ENCODE peak calls at places on chromosomes 12 and 14, in five cellular contexts. L is cardiac muscle cell, G is PC-3, H is adrenal gland, I is Peyer's patch. W is an unnamed sample.

GRCh38 chr12:77998236-77998786 is 167.6 kb downstream of the NAV3 start:
- DNase-seq in H (no peak), L (no peak), G (no peak), I (no peak), W (no peak)

GRCh38 chr12:57243521-57244305 is 7.3 kb downstream of the STAC3 start:
- DNase-seq in G (peak), I (peak), H (peak), L (peak), W (peak)

GRCh38 chr14:75906680-75907280 is 75.0 kb downstream of the TGFB3 start:
- DNase-seq in G (peak), H (peak), L (peak), I (no peak), W (no peak)

GRCh38 chr12:6326316-6326959 is 15.4 kb downstream of the TNFRSF1A start:
- DNase-seq in L (peak), G (no peak), I (peak), H (peak), W (no peak)

GRCh38 chr12:68367903-68368302 is 35.7 kb upstream of the MDM1 start:
- DNase-seq in I (no peak), L (peak), G (no peak), H (no peak), W (no peak)

GRCh38 chr12:102009796-102010195 is 52.0 kb downstream of the WASHC3 start:
- DNase-seq in I (no peak), L (no peak), G (no peak), H (no peak), W (no peak)

GRCh38 chr12:90078344-90078743 is 369.7 kb upstream of the ATP2B1 start:
- DNase-seq in G (no peak), I (no peak), L (no peak), H (no peak), W (no peak)

GRCh38 chr12:83008703-83009102 is 322.0 kb downstream of the TMTC2 start:
- DNase-seq in L (no peak), G (no peak), H (no peak), I (no peak), W (no peak)

GRCh38 chr14:29671034-29671433 is 256.6 kb downstream of the PRKD1 start:
- DNase-seq in L (peak), G (no peak), I (no peak), H (no peak), W (no peak)

GRCh38 chr12:71755146-71755892 is 656 bp downstream of the RAB21 start:
- DNase-seq in H (peak), I (peak), L (peak), G (peak), W (no peak)

DNA sequence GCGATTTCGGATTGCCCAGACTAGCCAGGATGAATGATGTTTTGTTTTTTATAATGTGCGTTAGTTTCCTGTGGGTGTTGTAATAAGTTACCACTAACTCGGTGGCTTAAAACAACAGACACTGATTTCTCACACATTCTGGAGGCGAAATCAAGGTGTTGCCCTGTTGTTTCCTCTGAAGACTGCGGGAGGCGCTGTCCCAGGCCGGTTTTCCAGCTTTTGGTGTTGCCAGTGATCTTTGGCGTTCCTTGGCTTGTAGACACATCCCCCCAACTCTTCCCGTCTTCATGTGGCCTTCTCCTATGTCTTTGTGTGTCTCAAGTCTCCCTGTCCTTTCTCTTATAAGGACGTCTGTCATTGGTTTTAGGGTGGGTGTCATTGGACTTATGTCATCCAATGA is 267.7 kb downstream of the AACS start:
- DNase-seq in G (no peak), L (no peak), I (no peak), H (no peak), W (no peak)
- TF ChIP-seq CTCF in G (peak), L (peak), I (no peak), H (no peak), W (peak)

GRCh38 chr12:58537278-58537677 is 383.0 kb downstream of the LRIG3 start:
- DNase-seq in H (no peak), G (peak), L (peak), I (no peak), W (no peak)
- H3K27ac ChIP-seq in H (no peak), G (peak), L (no peak), I (no peak), W (no peak)

GRCh38 chr12:15996948-15997347 is 85.8 kb downstream of the DERA start:
- DNase-seq in I (no peak), L (no peak), G (no peak), H (no peak), W (no peak)

GRCh38 chr12:15997910-15998309 is 86.8 kb downstream of the DERA start:
- DNase-seq in L (no peak), H (no peak), G (no peak), I (no peak), W (no peak)

GRCh38 chr12:15995801-15996200 is 84.7 kb downstream of the DERA start:
- DNase-seq in I (no peak), H (no peak), G (no peak), L (no peak), W (no peak)

GRCh38 chr12:15996254-15996653 is 85.1 kb downstream of the DERA start:
- DNase-seq in L (peak), G (peak), H (no peak), I (no peak), W (no peak)
- TF ChIP-seq CTCF in L (no peak), G (no peak), H (no peak), I (no peak), W (no peak)

GRCh38 chr12:109589240-109589590 is 15.6 kb downstream of the MVK start:
- DNase-seq in L (no peak), G (no peak), I (no peak), H (no peak), W (no peak)
- H3K27ac ChIP-seq in L (no peak), G (no peak), I (no peak), H (no peak), W (no peak)

DNA sequence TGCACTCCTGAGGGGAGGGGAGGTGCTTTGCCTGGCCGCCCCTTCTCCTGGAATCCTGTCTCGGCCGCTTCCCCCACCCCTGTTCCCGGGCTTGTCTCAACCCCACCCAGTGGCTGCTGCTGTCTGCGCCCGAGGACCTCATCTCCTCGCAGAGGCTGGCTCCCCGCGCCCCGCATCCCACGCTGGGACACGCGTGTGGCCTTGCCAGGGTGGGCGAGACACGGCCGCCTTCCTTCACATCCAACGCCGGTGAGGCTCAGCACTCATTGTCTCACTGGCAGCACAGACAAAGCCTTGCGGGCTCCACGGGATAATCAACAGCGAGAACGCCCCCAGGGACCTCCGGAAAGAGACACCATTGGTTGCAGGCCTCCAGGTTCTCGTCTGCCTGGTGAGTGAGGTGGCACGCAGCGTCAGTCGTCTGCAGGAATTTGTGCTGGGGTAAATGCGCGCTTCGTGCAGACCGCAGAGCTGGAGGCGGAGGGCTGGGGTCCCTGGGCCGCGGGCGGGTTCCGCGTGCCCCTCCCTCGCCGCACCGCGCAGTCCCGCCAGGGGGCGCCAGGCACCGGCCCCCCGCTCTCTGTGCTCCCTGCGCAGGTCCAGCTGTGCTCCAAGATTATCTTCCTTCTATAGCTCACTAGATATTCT is 26.8 kb downstream of the CCDC177 start:
- DNase-seq in G (no peak), H (no peak), I (no peak), L (peak), W (no peak)
- TF ChIP-seq CTCF in G (peak), H (peak), I (no peak), L (peak), W (peak)

GRCh38 chr12:113133036-113133435 is 2.5 kb downstream of the RASAL1 start:
- DNase-seq in I (no peak), L (no peak), G (no peak), H (peak), W (no peak)

GRCh38 chr12:113136990-113137511 is 1.5 kb upstream of the RASAL1 start:
- DNase-seq in G (no peak), I (peak), H (no peak), L (no peak), W (no peak)

GRCh38 chr12:113135178-113136127 is at the start of gene RASAL1:
- DNase-seq in L (no peak), G (peak), H (peak), I (peak), W (no peak)

GRCh38 chr12:113136128-113136989 is 798 bp upstream of the RASAL1 start:
- DNase-seq in I (no peak), L (peak), H (peak), G (no peak), W (no peak)

GRCh38 chr12:113134521-113134951 is 1.0 kb downstream of the RASAL1 start:
- DNase-seq in H (no peak), G (no peak), I (no peak), L (no peak), W (no peak)
- H3K27ac ChIP-seq in H (no peak), G (no peak), I (no peak), L (no peak), W (no peak)

GRCh38 chr12:65607271-65607880 is 216.9 kb upstream of the HMGA2 start:
- DNase-seq in L (no peak), G (peak), I (no peak), H (no peak), W (no peak)
- TF ChIP-seq CTCF in L (no peak), G (no peak), I (no peak), H (no peak), W (no peak)

DNA sequence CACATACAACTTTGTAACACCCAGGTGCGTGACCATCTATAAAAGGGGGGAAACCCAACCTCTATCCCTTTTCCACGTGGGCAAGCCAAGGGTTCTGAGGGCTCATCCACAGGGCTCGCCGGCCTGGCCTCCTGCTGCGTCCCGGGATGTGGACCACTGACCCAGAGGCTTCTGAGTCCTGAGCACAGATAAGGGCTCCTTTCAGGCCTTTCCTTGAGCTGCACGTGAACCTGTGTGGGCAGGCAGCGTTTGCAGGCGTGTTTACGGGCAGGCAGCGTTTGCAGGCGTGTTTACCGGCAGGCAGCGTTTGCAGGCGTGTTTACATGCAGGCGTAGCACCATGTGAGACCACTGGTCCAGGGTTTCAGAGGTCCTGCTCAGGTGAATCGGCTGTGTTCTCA is 3.8 kb downstream of the TCL1A start:
- DNase-seq in L (no peak), G (no peak), I (no peak), H (no peak), W (no peak)
- H3K27ac ChIP-seq in L (no peak), G (no peak), I (peak), H (no peak), W (no peak)

GRCh38 chr12:113092478-113093408 is 36.2 kb downstream of the DTX1 start:
- DNase-seq in H (no peak), I (peak), L (peak), G (peak), W (no peak)
- TF ChIP-seq CTCF in H (no peak), I (no peak), L (peak), G (no peak), W (no peak)

GRCh38 chr12:105462841-105463240 is 132.3 kb downstream of the C12orf75 start:
- DNase-seq in I (no peak), G (peak), H (no peak), L (no peak), W (no peak)
- H3K27ac ChIP-seq in I (no peak), G (no peak), H (no peak), L (no peak), W (no peak)